ENCODE peak calls at places on chromosomes 5 and 9, in four cellular contexts. I is T1000, K is endothelial cell, E is NCI-H2171. F is an unnamed sample.

GRCh38 chr5:132065351-132065937 is 5.0 kb downstream of the IL3 start:
- DNase-seq in I (peak), K (peak), E (peak), F (peak)

GRCh38 chr5:173869316-173869715 is 18.8 kb upstream of the CPEB4 start:
- DNase-seq in I (no peak), K (no peak), E (no peak), F (no peak)

GRCh38 chr5:154850255-154851062 is at the start of gene FAXDC2:
- DNase-seq in I (peak), K (peak), E (no peak), F (peak)

GRCh38 chr5:179211076-179211475 is 134.2 kb downstream of the ADAMTS2 start:
- DNase-seq in I (no peak), K (no peak), E (no peak), F (no peak)

GRCh38 chr5:108681079-108681921 is 66.4 kb upstream of the FER start:
- DNase-seq in I (no peak), K (peak), E (no peak), F (peak)

GRCh38 chr9:16133556-16134227 is 580.8 kb downstream of the CCDC171 start:
- DNase-seq in I (no peak), K (peak), E (no peak), F (peak)

GRCh38 chr9:95218790-95219189 is 98.7 kb downstream of the FANCC start:
- DNase-seq in I (no peak), K (no peak), E (no peak), F (no peak)

GRCh38 chr5:28219539-28219938 is 1181.2 kb upstream of the CDH9 start:
- DNase-seq in I (no peak), K (no peak), E (no peak), F (no peak)

GRCh38 chr9:16718952-16719351 is 151.5 kb downstream of the BNC2 start:
- DNase-seq in I (no peak), K (no peak), E (no peak), F (no peak)

GRCh38 chr9:83185517-83186192 is 122.7 kb upstream of the RASEF start:
- DNase-seq in I (no peak), K (no peak), E (no peak), F (no peak)

GRCh38 chr9:106892632-106893031 is 29.7 kb downstream of the ZNF462 start:
- DNase-seq in I (peak), K (no peak), E (no peak), F (no peak)

GRCh38 chr5:125856949-125857348 is 566.3 kb upstream of the GRAMD2B start:
- DNase-seq in I (no peak), K (no peak), E (no peak), F (no peak)

GRCh38 chr5:112156211-112156610 is 262.9 kb downstream of the EPB41L4A start:
- DNase-seq in I (no peak), K (no peak), E (no peak), F (no peak)

GRCh38 chr5:172235827-172236749 is 42.1 kb downstream of the EFCAB9 start:
- DNase-seq in I (no peak), K (no peak), E (no peak), F (peak)

GRCh38 chr5:134541736-134542376 is 16.4 kb downstream of the JADE2 start:
- DNase-seq in I (no peak), K (peak), E (no peak), F (no peak)

F was measured in cerebellar cortex.